ENCODE peak calls at places on chromosomes 5 and 9, in seven cellular contexts. W is IMR-90, J is neuronal stem cell, P is H1, G is H9, S is trophoblast cell, U is mesenchymal stem cell. N is an unnamed sample.

GRCh38 chr9:131095666-131096489 is 453 bp upstream of the AIF1L start:
- DNase-seq in G (peak), W (no peak), U (peak), S (peak), J (peak), P (peak), N (peak)

GRCh38 chr9:131709741-131710499 is 30.0 kb downstream of the RAPGEF1 start:
- DNase-seq in P (no peak), J (no peak), S (peak), W (peak), G (no peak), U (no peak), N (no peak)

GRCh38 chr5:39164529-39165402 is 54.6 kb downstream of the FYB1 start:
- DNase-seq in G (no peak), W (peak), P (no peak), S (no peak), U (no peak), J (no peak), N (no peak)

GRCh38 chr9:137045294-137046093 is 483 bp downstream of the NPDC1 start:
- DNase-seq in J (no peak), S (no peak), U (peak), G (peak), P (no peak), W (peak), N (no peak)

GRCh38 chr5:132055808-132056609 is 4.4 kb upstream of the IL3 start:
- DNase-seq in U (no peak), J (no peak), G (peak), P (no peak), S (no peak), W (no peak), N (no peak)

GRCh38 chr5:67465556-67466206 is 269.1 kb upstream of the CD180 start:
- DNase-seq in S (no peak), J (no peak), U (no peak), W (no peak), G (no peak), P (no peak), N (no peak)

GRCh38 chr9:115923410-115923809 is 230.2 kb upstream of the PAPPA start:
- DNase-seq in P (no peak), J (no peak), G (no peak), W (no peak), S (no peak), U (no peak), N (no peak)

GRCh38 chr5:155773680-155774079 is 553.3 kb upstream of the SGCD start:
- DNase-seq in J (no peak), W (no peak), G (no peak), S (no peak), P (no peak), U (no peak), N (no peak)

GRCh38 chr5:136992796-136993489 is 506.2 kb downstream of the SPOCK1 start:
- DNase-seq in G (no peak), U (no peak), S (no peak), J (no peak), P (no peak), W (no peak), N (no peak)

GRCh38 chr9:36551129-36551528 is 21.6 kb upstream of the MELK start:
- DNase-seq in P (no peak), J (no peak), U (no peak), S (no peak), G (no peak), W (no peak), N (no peak)

GRCh38 chr5:74104469-74104868 is 478.5 kb downstream of the ARHGEF28 start:
- DNase-seq in J (no peak), G (no peak), U (no peak), S (no peak), W (no peak), P (no peak), N (no peak)

GRCh38 chr9:100354121-100354800 is 1.5 kb upstream of the TEX10 start:
- DNase-seq in S (no peak), W (no peak), J (no peak), U (no peak), G (no peak), P (no peak), N (peak)

GRCh38 chr5:177230660-177231059 is 72.9 kb downstream of the RAB24 start:
- DNase-seq in W (no peak), P (no peak), G (no peak), J (no peak), U (no peak), S (no peak), N (no peak)

GRCh38 chr5:138241688-138242547 is 28.8 kb upstream of the CDC23 start:
- DNase-seq in W (no peak), U (peak), G (peak), S (no peak), J (peak), P (no peak), N (peak)

GRCh38 chr5:73641811-73642210 is 15.8 kb downstream of the ARHGEF28 start:
- DNase-seq in G (no peak), S (no peak), P (no peak), U (no peak), W (no peak), J (no peak), N (peak)

GRCh38 chr5:38830521-38831051 is 15.2 kb upstream of the OSMR start:
- DNase-seq in W (peak), J (no peak), U (peak), P (no peak), S (peak), G (no peak), N (no peak)

GRCh38 chr5:33072296-33072695 is 361.2 kb downstream of the NPR3 start:
- DNase-seq in P (no peak), G (no peak), U (no peak), S (no peak), J (no peak), W (no peak), N (no peak)

GRCh38 chr9:131500939-131501541 is 1.7 kb upstream of the POMT1 start:
- DNase-seq in G (no peak), P (no peak), U (peak), S (no peak), W (peak), J (no peak), N (peak)

GRCh38 chr5:137389042-137389441 is 110.1 kb downstream of the SPOCK1 start:
- DNase-seq in W (no peak), U (no peak), J (no peak), G (no peak), P (no peak), S (no peak), N (no peak)

GRCh38 chr9:9751996-9752395 is 860.8 kb downstream of the PTPRD start:
- DNase-seq in J (no peak), P (no peak), W (no peak), U (no peak), S (no peak), G (no peak), N (no peak)

GRCh38 chr9:86580688-86581087 is 226.5 kb upstream of the TUT7 start:
- DNase-seq in G (no peak), S (no peak), P (no peak), U (no peak), W (peak), J (no peak), N (no peak)

GRCh38 chr5:176548967-176549444 is at the start of gene CDHR2:
- DNase-seq in W (no peak), U (no peak), S (no peak), G (no peak), J (no peak), P (no peak), N (no peak)

GRCh38 chr5:42756630-42757601 is at the start of gene CCDC152:
- DNase-seq in J (peak), U (peak), W (peak), P (no peak), G (peak), S (no peak), N (peak)

GRCh38 chr5:118701796-118702195 is 286.6 kb downstream of the DTWD2 start:
- DNase-seq in J (no peak), P (no peak), G (no peak), W (no peak), S (no peak), U (no peak), N (no peak)

GRCh38 chr9:73172811-73173210 is 21.1 kb downstream of the ANXA1 start:
- DNase-seq in S (no peak), U (no peak), J (no peak), W (no peak), G (no peak), P (no peak), N (no peak)

GRCh38 chr5:137264041-137264440 is 235.1 kb downstream of the SPOCK1 start:
- DNase-seq in J (no peak), U (no peak), G (no peak), W (no peak), P (no peak), S (no peak), N (peak)

GRCh38 chr5:97102010-97102470 is 40.4 kb downstream of the LIX1 start:
- DNase-seq in P (peak), U (no peak), W (no peak), J (no peak), S (no peak), G (peak), N (peak)

GRCh38 chr5:179914032-179914755 is 6.5 kb upstream of the TBC1D9B start:
- DNase-seq in P (no peak), S (peak), U (peak), G (no peak), J (no peak), W (peak), N (peak)

DNA sequence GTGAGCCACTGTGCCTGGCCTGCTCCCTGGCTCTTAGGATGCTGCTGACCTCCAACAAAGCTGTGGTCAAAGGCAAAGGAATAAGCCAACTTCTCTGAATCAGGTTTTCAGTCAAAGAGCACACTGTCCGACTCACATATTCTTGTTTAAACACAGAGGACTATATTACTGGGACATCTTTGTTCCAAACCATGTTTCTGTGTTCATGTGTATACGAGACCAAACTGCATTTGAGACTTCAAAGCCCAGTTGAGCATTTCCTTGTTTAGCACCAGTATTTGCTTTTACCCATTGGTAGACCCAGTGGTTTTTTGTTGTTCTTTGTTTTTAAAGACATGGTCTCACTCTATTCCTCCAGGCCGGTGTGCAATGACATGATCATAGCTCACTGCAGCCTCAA is 100.2 kb downstream of the SCAI start:
- DNase-seq in P (no peak), W (no peak), J (no peak), G (no peak), S (no peak), U (no peak), N (no peak)
- H3K4ac ChIP-seq in P (no peak), W (no peak), J (no peak), G (no peak), S (no peak), U (no peak), N (no peak)

GRCh38 chr9:123806829-123807228 is 123.1 kb downstream of the DENND1A start:
- DNase-seq in W (no peak), G (no peak), P (no peak), S (no peak), U (no peak), J (no peak), N (no peak)

GRCh38 chr9:123812984-123813383 is 116.9 kb downstream of the DENND1A start:
- DNase-seq in S (no peak), U (no peak), W (no peak), P (no peak), J (no peak), G (no peak), N (no peak)

GRCh38 chr9:123807241-123807640 is 122.7 kb downstream of the DENND1A start:
- DNase-seq in G (no peak), J (no peak), S (no peak), W (no peak), P (no peak), U (no peak), N (no peak)
- H3K4me2 ChIP-seq in G (no peak), J (no peak), S (no peak), W (no peak), P (no peak), U (no peak), N (no peak)

GRCh38 chr9:6109986-6110385 is 94.6 kb upstream of the RANBP6 start:
- DNase-seq in S (no peak), P (no peak), U (no peak), W (peak), G (no peak), J (no peak), N (no peak)

GRCh38 chr9:6114424-6114823 is 99.0 kb upstream of the RANBP6 start:
- DNase-seq in P (no peak), S (no peak), U (no peak), G (no peak), J (no peak), W (no peak), N (no peak)

GRCh38 chr9:6113312-6113711 is 97.9 kb upstream of the RANBP6 start:
- DNase-seq in G (no peak), P (no peak), U (no peak), S (peak), J (no peak), W (no peak), N (no peak)

GRCh38 chr9:6109571-6109970 is 94.1 kb upstream of the RANBP6 start:
- DNase-seq in J (no peak), G (no peak), U (no peak), S (no peak), P (no peak), W (peak), N (no peak)

DNA sequence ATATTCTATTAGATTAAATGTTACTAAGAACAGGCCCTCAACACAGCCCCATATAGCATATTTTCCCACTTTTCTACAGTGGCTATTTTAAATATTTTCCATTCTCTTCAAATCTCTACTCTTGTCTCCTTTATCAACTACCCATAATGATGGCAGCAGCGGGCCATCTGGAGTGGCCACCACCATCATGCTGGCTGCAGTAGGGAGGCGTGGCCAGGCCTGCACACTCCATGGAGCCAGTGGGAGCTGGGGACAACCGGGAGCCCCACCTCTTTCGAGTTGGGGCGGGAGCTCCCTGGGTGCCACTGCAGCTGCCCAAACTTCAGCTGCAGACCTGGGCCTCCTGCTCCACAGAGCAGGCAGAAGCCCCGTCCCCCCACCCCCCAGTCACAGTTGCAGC is 98.4 kb upstream of the RANBP6 start:
- DNase-seq in W (no peak), G (no peak), S (peak), P (no peak), U (no peak), J (no peak), N (no peak)
- H2BK120ac ChIP-seq in W (no peak), G (no peak), S (no peak), P (no peak), U (no peak), J (no peak), N (no peak)

DNA sequence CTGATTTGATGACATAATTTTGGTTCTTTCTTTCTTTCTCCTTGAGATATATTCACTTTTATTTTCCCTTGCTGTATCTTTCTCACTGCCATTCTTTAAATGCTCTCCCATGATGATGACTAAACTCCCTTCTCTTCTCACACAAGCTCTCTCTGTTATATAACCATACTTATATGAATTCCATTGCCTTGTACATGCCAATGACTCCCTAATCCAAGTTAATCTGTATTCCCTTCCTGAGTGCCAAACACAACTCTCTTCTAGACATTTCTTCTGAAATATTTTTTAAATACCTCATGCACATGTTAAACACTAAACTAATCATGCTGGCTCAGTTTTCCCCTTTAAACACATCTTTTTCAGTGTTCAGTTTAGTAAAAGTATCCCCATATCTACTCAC is 62.2 kb upstream of the ST8SIA4 start:
- DNase-seq in U (no peak), P (no peak), W (no peak), S (no peak), G (no peak), J (no peak), N (no peak)
- H3K4ac ChIP-seq in U (no peak), P (no peak), W (no peak), S (no peak), G (no peak), J (no peak), N (no peak)

GRCh38 chr5:56311306-56311904 is 78.3 kb upstream of the ANKRD55 start:
- DNase-seq in U (no peak), P (no peak), W (no peak), G (no peak), S (no peak), J (no peak), N (no peak)
- H3K4me2 ChIP-seq in U (no peak), P (no peak), W (no peak), G (no peak), S (no peak), J (no peak), N (no peak)

DNA sequence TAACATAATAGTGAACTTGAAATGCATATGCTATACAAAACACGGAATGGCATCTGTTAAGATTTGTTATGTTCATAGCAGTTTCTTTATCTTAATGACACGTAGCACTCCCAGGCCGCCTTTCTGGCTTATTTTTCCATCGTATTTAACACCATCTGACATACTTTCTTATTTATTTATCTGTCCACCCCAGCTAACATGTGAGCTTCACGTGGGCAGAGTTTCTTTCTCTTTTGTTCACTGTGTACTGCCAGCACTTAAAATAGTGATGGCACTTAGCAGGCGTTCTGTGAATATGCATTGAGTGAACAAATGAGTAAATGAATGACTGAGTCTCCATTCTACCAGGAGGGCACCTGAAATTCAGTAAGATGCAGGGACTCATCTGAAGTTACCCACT is 29.4 kb upstream of the SYNPO start:
- DNase-seq in P (no peak), G (no peak), S (no peak), U (no peak), W (no peak), J (no peak), N (no peak)
- H2BK120ac ChIP-seq in P (no peak), G (no peak), S (no peak), U (no peak), W (no peak), J (no peak), N (no peak)

DNA sequence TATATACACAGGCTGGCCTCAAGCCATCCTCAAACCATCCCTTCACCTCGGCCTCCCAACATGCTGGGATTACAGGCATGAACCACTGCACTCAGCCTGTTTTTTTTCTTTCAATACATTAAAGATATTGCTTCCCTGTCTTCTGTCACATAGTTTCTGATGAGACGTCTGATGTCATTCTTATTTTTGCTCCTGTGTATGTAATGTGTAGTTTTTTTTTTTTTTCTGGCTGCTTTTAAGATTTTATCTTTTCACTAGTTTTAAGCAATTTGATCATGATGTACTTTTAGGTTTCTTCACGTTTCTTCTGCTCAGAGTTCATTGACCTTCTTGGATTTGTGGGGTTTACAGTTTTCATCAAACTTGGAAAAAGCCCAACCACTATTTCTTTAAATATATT is 11.3 kb upstream of the RGS3 start:
- DNase-seq in J (no peak), U (no peak), S (no peak), W (no peak), G (no peak), P (no peak), N (no peak)
- H3K4ac ChIP-seq in J (no peak), U (no peak), S (no peak), W (no peak), G (no peak), P (no peak), N (no peak)

GRCh38 chr5:2257326-2258244 is 374.9 kb upstream of the IRX4 start:
- DNase-seq in P (no peak), G (no peak), J (no peak), W (no peak), S (no peak), U (no peak), N (no peak)

GRCh38 chr5:2258861-2259260 is 376.1 kb upstream of the IRX4 start:
- DNase-seq in U (no peak), W (no peak), G (no peak), P (no peak), S (no peak), J (no peak), N (no peak)

GRCh38 chr5:2261002-2261703 is 378.4 kb upstream of the IRX4 start:
- DNase-seq in G (no peak), U (no peak), W (no peak), J (no peak), P (no peak), S (no peak), N (no peak)

GRCh38 chr5:2260211-2260985 is 377.7 kb upstream of the IRX4 start:
- DNase-seq in J (no peak), G (no peak), P (no peak), U (no peak), W (no peak), S (no peak), N (no peak)

GRCh38 chr5:2259494-2260107 is 376.9 kb upstream of the IRX4 start:
- DNase-seq in P (no peak), W (no peak), J (no peak), G (no peak), U (no peak), S (no peak), N (no peak)
- H3K4me2 ChIP-seq in P (no peak), W (no peak), J (no peak), G (no peak), U (no peak), S (no peak), N (no peak)

DNA sequence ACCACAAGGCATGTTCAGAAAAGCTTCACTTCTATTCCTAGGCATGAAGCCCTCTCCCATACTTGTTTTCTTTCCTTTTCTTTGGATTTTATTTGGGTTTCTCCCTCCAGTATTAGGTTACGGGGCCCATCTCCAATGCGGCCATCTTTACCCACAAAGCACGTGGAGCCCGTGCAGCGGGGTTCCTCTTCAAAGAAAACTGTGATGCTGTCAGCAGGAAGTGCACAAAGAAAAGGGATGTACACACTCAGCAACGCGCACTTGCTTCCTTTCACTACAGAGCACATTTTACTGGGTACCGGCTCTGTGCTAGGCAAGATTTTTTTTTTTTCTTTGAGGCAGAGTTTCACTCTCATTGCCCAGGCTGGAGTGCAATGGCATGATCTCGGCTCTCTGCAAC is 106.6 kb downstream of the COL23A1 start:
- DNase-seq in U (no peak), G (no peak), W (no peak), P (no peak), J (no peak), S (no peak), N (no peak)
- H2BK120ac ChIP-seq in U (no peak), G (no peak), W (no peak), P (no peak), J (no peak), S (no peak), N (no peak)

GRCh38 chr5:194603-195209 is 3.4 kb downstream of the LRRC14B start:
- DNase-seq in W (no peak), G (no peak), J (no peak), P (no peak), S (no peak), U (no peak), N (no peak)

GRCh38 chr5:192970-193831 is 1.9 kb downstream of the LRRC14B start:
- DNase-seq in J (no peak), S (no peak), W (no peak), G (no peak), U (no peak), P (no peak), N (no peak)

GRCh38 chr5:192691-192969 is 1.3 kb downstream of the LRRC14B start:
- DNase-seq in P (no peak), S (no peak), G (no peak), U (no peak), W (no peak), J (no peak), N (no peak)

GRCh38 chr5:195401-196160 is 4.3 kb downstream of the LRRC14B start:
- DNase-seq in G (no peak), P (no peak), U (no peak), S (no peak), W (no peak), J (no peak), N (peak)

GRCh38 chr5:194102-194501 is 2.8 kb downstream of the LRRC14B start:
- DNase-seq in S (no peak), W (no peak), P (no peak), G (no peak), J (no peak), U (no peak), N (no peak)
- H3K4ac ChIP-seq in S (no peak), W (no peak), P (no peak), G (no peak), J (no peak), U (no peak), N (no peak)